ENCODE peak calls at places on chromosomes 5 and 9, in five cellular contexts. One of them, this sample, is unnamed.

GRCh38 chr9:87787735-87788134 is 61.8 kb downstream of the CTSL start:
- DNase-seq in NCI-H1105 treated with DMSO at 0.1 percent for 48 hours: no peak
- DNase-seq in posterior cingulate gyrus: no peak
- DNase-seq in effector memory CD4-positive, alpha-beta T cell: no peak
- DNase-seq in NCI-H774: no peak
- DNase-seq in this sample: no peak

GRCh38 chr9:23011669-23012068 is 565.0 kb downstream of the DMRTA1 start:
- DNase-seq in NCI-H1105 treated with DMSO at 0.1 percent for 48 hours: no peak
- DNase-seq in posterior cingulate gyrus: no peak
- DNase-seq in effector memory CD4-positive, alpha-beta T cell: no peak
- DNase-seq in NCI-H774: no peak
- DNase-seq in this sample: no peak

GRCh38 chr9:87970602-87971001 is 3.7 kb downstream of the CDK20 start:
- DNase-seq in NCI-H1105 treated with DMSO at 0.1 percent for 48 hours: no peak
- DNase-seq in posterior cingulate gyrus: no peak
- DNase-seq in effector memory CD4-positive, alpha-beta T cell: no peak
- DNase-seq in NCI-H774: no peak
- DNase-seq in this sample: no peak

GRCh38 chr5:65205016-65205415 is 276.7 kb downstream of the ADAMTS6 start:
- DNase-seq in NCI-H1105 treated with DMSO at 0.1 percent for 48 hours: no peak
- DNase-seq in posterior cingulate gyrus: no peak
- DNase-seq in effector memory CD4-positive, alpha-beta T cell: no peak
- DNase-seq in NCI-H774: no peak
- DNase-seq in this sample: no peak

GRCh38 chr9:127931092-127931881 is 710 bp upstream of the PIP5KL1 start:
- DNase-seq in NCI-H1105 treated with DMSO at 0.1 percent for 48 hours: peak
- DNase-seq in posterior cingulate gyrus: no peak
- DNase-seq in effector memory CD4-positive, alpha-beta T cell: no peak
- DNase-seq in NCI-H774: peak
- DNase-seq in this sample: no peak

GRCh38 chr5:31664566-31664965 is 25.6 kb downstream of the PDZD2 start:
- DNase-seq in NCI-H1105 treated with DMSO at 0.1 percent for 48 hours: no peak
- DNase-seq in posterior cingulate gyrus: no peak
- DNase-seq in effector memory CD4-positive, alpha-beta T cell: no peak
- DNase-seq in NCI-H774: no peak
- DNase-seq in this sample: no peak

GRCh38 chr5:93583799-93584530 is 943 bp downstream of the NR2F1 start:
- DNase-seq in NCI-H1105 treated with DMSO at 0.1 percent for 48 hours: peak
- DNase-seq in posterior cingulate gyrus: no peak
- DNase-seq in effector memory CD4-positive, alpha-beta T cell: no peak
- DNase-seq in NCI-H774: peak
- DNase-seq in this sample: no peak

GRCh38 chr9:529721-530120 is 311.8 kb upstream of the DMRT1 start:
- DNase-seq in NCI-H1105 treated with DMSO at 0.1 percent for 48 hours: no peak
- DNase-seq in posterior cingulate gyrus: no peak
- DNase-seq in effector memory CD4-positive, alpha-beta T cell: no peak
- DNase-seq in NCI-H774: no peak
- DNase-seq in this sample: no peak

GRCh38 chr9:125747053-125747764 is at the start of gene PBX3:
- DNase-seq in NCI-H1105 treated with DMSO at 0.1 percent for 48 hours: peak
- DNase-seq in posterior cingulate gyrus: no peak
- DNase-seq in effector memory CD4-positive, alpha-beta T cell: peak
- DNase-seq in NCI-H774: peak
- DNase-seq in this sample: no peak

GRCh38 chr9:123225995-123226394 is 42.4 kb downstream of the STRBP start:
- DNase-seq in NCI-H1105 treated with DMSO at 0.1 percent for 48 hours: no peak
- DNase-seq in posterior cingulate gyrus: no peak
- DNase-seq in effector memory CD4-positive, alpha-beta T cell: no peak
- DNase-seq in NCI-H774: no peak
- DNase-seq in this sample: no peak

GRCh38 chr5:78060421-78060820 is 234.1 kb downstream of the AP3B1 start:
- DNase-seq in NCI-H1105 treated with DMSO at 0.1 percent for 48 hours: no peak
- DNase-seq in posterior cingulate gyrus: no peak
- DNase-seq in effector memory CD4-positive, alpha-beta T cell: no peak
- DNase-seq in NCI-H774: no peak
- DNase-seq in this sample: no peak

GRCh38 chr5:37730896-37731455 is 108.9 kb downstream of the GDNF start:
- DNase-seq in NCI-H1105 treated with DMSO at 0.1 percent for 48 hours: no peak
- DNase-seq in posterior cingulate gyrus: no peak
- DNase-seq in effector memory CD4-positive, alpha-beta T cell: no peak
- DNase-seq in NCI-H774: no peak
- DNase-seq in this sample: no peak

GRCh38 chr9:110025551-110026170 is 182.3 kb downstream of the C9orf152 start:
- DNase-seq in NCI-H1105 treated with DMSO at 0.1 percent for 48 hours: no peak
- DNase-seq in posterior cingulate gyrus: no peak
- DNase-seq in effector memory CD4-positive, alpha-beta T cell: no peak
- DNase-seq in NCI-H774: no peak
- DNase-seq in this sample: no peak

GRCh38 chr5:96093340-96093739 is 131.7 kb upstream of the ELL2 start:
- DNase-seq in NCI-H1105 treated with DMSO at 0.1 percent for 48 hours: no peak
- DNase-seq in posterior cingulate gyrus: no peak
- DNase-seq in effector memory CD4-positive, alpha-beta T cell: no peak
- DNase-seq in NCI-H774: no peak
- DNase-seq in this sample: no peak

GRCh38 chr5:80569961-80570786 is at the start of gene ANKRD34B:
- DNase-seq in NCI-H1105 treated with DMSO at 0.1 percent for 48 hours: peak
- DNase-seq in posterior cingulate gyrus: no peak
- DNase-seq in effector memory CD4-positive, alpha-beta T cell: no peak
- DNase-seq in NCI-H774: peak
- DNase-seq in this sample: no peak

GRCh38 chr5:157578079-157578780 is 2.7 kb upstream of the ADAM19 start:
- DNase-seq in NCI-H1105 treated with DMSO at 0.1 percent for 48 hours: no peak
- DNase-seq in posterior cingulate gyrus: no peak
- DNase-seq in effector memory CD4-positive, alpha-beta T cell: no peak
- DNase-seq in NCI-H774: no peak
- DNase-seq in this sample: no peak

GRCh38 chr5:144170276-144171024 is at the start of the genes KCTD16 and YIPF5:
- DNase-seq in NCI-H1105 treated with DMSO at 0.1 percent for 48 hours: peak
- DNase-seq in posterior cingulate gyrus: peak
- DNase-seq in effector memory CD4-positive, alpha-beta T cell: peak
- DNase-seq in NCI-H774: peak
- DNase-seq in this sample: peak